ENCODE peak calls at places on chromosomes 7 and 10, in seven cellular contexts. Q is IMR-90, F is trophoblast cell, B is H9, O is mesendoderm, R is H1, P is mesenchymal stem cell. Z is an unnamed sample.

GRCh38 chr10:44934416-44935200 is 23.5 kb downstream of the TMEM72 start:
- DNase-seq in Q (no peak), F (no peak), B (peak), O (no peak), R (no peak), P (peak), Z (no peak)

GRCh38 chr7:133575726-133576125 is 322.8 kb downstream of the EXOC4 start:
- DNase-seq in Q (no peak), F (no peak), B (no peak), O (no peak), R (no peak), P (no peak), Z (no peak)

GRCh38 chr7:151742713-151743480 is 134.0 kb downstream of the PRKAG2 start:
- DNase-seq in Q (no peak), F (peak), B (peak), O (peak), R (peak), P (no peak), Z (peak)

GRCh38 chr7:136528329-136528728 is 340.1 kb upstream of the CHRM2 start:
- DNase-seq in Q (peak), F (peak), B (no peak), O (peak), R (no peak), P (peak), Z (no peak)

GRCh38 chr10:19819419-19820033 is 3.3 kb downstream of the PLXDC2 start:
- DNase-seq in Q (peak), F (peak), B (no peak), O (no peak), R (no peak), P (peak), Z (peak)

GRCh38 chr10:100043796-100044195 is 34.0 kb upstream of the DNMBP start:
- DNase-seq in Q (peak), F (no peak), B (no peak), O (peak), R (no peak), P (peak), Z (no peak)

GRCh38 chr7:3043544-3044395 is at the start of gene CARD11:
- DNase-seq in Q (no peak), F (no peak), B (peak), O (peak), R (no peak), P (no peak), Z (no peak)

GRCh38 chr7:155717010-155717744 is 72.7 kb downstream of the RBM33 start:
- DNase-seq in Q (no peak), F (no peak), B (no peak), O (no peak), R (no peak), P (no peak), Z (no peak)

GRCh38 chr7:102303669-102304422 is 17.2 kb downstream of the SH2B2 start:
- DNase-seq in Q (no peak), F (no peak), B (no peak), O (no peak), R (no peak), P (no peak), Z (no peak)

GRCh38 chr10:86287966-86288579 is 78.5 kb downstream of the GRID1 start:
- DNase-seq in Q (no peak), F (no peak), B (peak), O (no peak), R (no peak), P (no peak), Z (no peak)

GRCh38 chr10:98910048-98910447 is 325.6 kb downstream of the HPSE2 start:
- DNase-seq in Q (peak), F (no peak), B (no peak), O (peak), R (no peak), P (peak), Z (no peak)

GRCh38 chr10:29244978-29245377 is 43.9 kb upstream of the LYZL1 start:
- DNase-seq in Q (no peak), F (no peak), B (no peak), O (no peak), R (no peak), P (no peak), Z (no peak)

GRCh38 chr7:42197391-42197790 is 39.6 kb downstream of the GLI3 start:
- DNase-seq in Q (peak), F (peak), B (no peak), O (no peak), R (no peak), P (peak), Z (no peak)

GRCh38 chr7:110948280-110948679 is 142.6 kb upstream of the LRRN3 start:
- DNase-seq in Q (no peak), F (no peak), B (no peak), O (no peak), R (no peak), P (no peak), Z (no peak)

GRCh38 chr7:19560111-19560883 is 148.5 kb downstream of the POLR1F start:
- DNase-seq in Q (no peak), F (no peak), B (no peak), O (peak), R (no peak), P (peak), Z (no peak)

GRCh38 chr7:95213809-95214492 is 110.4 kb downstream of the PON1 start:
- DNase-seq in Q (no peak), F (peak), B (no peak), O (no peak), R (no peak), P (no peak), Z (no peak)

GRCh38 chr10:120262857-120263547 is 194.0 kb upstream of the PLPP4 start:
- DNase-seq in Q (no peak), F (peak), B (no peak), O (no peak), R (no peak), P (no peak), Z (no peak)

GRCh38 chr7:66869660-66870450 is 51.2 kb upstream of the TMEM248 start:
- DNase-seq in Q (no peak), F (no peak), B (no peak), O (no peak), R (no peak), P (no peak), Z (no peak)
- H2AK5ac ChIP-seq in Q (no peak), F (no peak), B (no peak), O (no peak), R (no peak), P (no peak), Z (no peak)

GRCh38 chr10:66695046-66695445 is 230.8 kb upstream of the LRRTM3 start:
- DNase-seq in Q (no peak), F (no peak), B (no peak), O (no peak), R (no peak), P (no peak), Z (no peak)
- H3K4me2 ChIP-seq in Q (no peak), F (no peak), B (no peak), O (no peak), R (no peak), P (no peak), Z (no peak)

DNA sequence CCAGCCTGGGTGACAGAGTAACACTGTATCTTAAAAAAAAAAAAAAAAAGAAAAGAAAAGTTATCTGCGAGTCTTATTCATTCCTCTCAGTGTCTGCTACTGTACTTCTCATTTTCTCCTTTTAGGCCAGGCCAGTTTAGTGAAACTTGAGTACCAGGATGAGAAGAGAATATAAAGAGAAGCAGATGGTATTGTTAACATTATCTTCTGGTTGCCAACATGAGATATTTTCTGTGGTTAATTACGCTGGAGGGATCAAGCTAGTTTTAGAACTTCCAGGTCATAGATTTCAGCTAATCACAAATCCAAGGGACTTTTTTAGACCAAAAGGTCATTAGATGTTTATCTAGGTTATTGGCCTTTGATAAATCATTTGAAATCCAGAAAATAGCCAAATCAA is 252.6 kb upstream of the SMIM30 start:
- DNase-seq in Q (peak), F (no peak), B (no peak), O (no peak), R (no peak), P (no peak), Z (no peak)
- H3K4ac ChIP-seq in Q (no peak), F (no peak), B (no peak), O (no peak), R (no peak), P (no peak), Z (no peak)

DNA sequence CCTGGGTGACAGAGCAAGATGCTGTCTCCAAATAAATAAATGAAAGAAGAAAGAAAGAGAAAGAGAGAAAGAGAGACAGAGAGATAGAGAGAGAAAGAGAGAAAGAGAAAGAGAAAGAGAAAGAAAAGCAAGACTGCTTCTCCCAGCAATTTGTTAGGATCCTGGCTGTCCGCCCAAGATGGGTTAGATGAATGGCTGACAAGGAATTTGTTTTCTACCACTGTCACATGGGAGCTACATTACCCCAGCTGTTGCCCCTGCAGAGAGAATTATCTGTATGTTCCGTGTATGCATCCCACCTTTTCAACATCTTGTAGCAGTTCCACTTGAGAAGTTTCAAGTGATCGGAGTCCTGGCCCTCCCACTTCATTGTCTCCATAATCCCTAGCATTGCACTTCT is 972.3 kb downstream of the CNTNAP2 start:
- DNase-seq in Q (no peak), F (no peak), B (no peak), O (no peak), R (no peak), P (no peak), Z (peak)
- H2AK5ac ChIP-seq in Q (no peak), F (no peak), B (no peak), O (no peak), R (no peak), P (no peak), Z (no peak)

GRCh38 chr10:62926407-62926806 is 110.2 kb upstream of the EGR2 start:
- DNase-seq in Q (no peak), F (no peak), B (no peak), O (no peak), R (no peak), P (no peak), Z (no peak)

GRCh38 chr10:62919776-62920175 is 103.6 kb upstream of the EGR2 start:
- DNase-seq in Q (no peak), F (peak), B (no peak), O (no peak), R (no peak), P (no peak), Z (no peak)

GRCh38 chr10:62924344-62924748 is 108.2 kb upstream of the EGR2 start:
- DNase-seq in Q (no peak), F (peak), B (peak), O (peak), R (peak), P (no peak), Z (no peak)
- H3K4me2 ChIP-seq in Q (no peak), F (peak), B (peak), O (no peak), R (peak), P (no peak), Z (no peak)

GRCh38 chr7:79876769-79877362 is 257.8 kb upstream of the GNAI1 start:
- DNase-seq in Q (peak), F (peak), B (no peak), O (no peak), R (no peak), P (peak), Z (no peak)
- H3K4ac ChIP-seq in Q (no peak), F (no peak), B (no peak), O (no peak), R (no peak), P (no peak), Z (no peak)

DNA sequence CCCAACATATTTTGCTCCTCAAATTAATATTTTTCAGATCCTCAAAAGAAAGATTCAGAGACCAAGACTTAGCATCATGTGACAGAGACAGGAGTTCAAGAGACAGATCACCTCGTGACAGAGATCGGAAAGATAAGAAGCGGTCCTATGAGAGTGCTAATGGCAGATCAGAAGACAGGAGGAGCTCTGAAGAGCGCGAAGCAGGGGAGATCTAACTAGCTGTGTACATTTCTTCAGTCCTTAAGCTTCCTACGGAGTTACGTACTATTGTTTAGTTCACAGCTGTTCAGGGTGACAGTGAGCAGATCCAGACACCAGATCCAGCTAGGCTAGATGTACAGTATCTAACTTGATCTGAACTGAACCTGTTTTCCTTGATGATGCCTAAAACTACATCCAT is 61.3 kb downstream of the KLRG2 start:
- DNase-seq in Q (no peak), F (peak), B (no peak), O (peak), R (no peak), P (peak), Z (no peak)
- H2AK5ac ChIP-seq in Q (no peak), F (no peak), B (no peak), O (no peak), R (no peak), P (no peak), Z (no peak)

Z was measured in neuronal stem cell.